ENCODE peak calls at places on chromosomes 12 and 14, in eight cellular contexts. One of them, this sample, is unnamed. For H3K4me1, the result is how much of the 10 kb centered on the place peaks cover.

GRCh38 chr12:10031318-10031717 is 836 bp downstream of the CLEC9A start:
- DNase-seq in HepG2: no peak
- DNase-seq in esophagus squamous epithelium: no peak
- DNase-seq in CD8-positive, alpha-beta memory T cell: no peak
- DNase-seq in A549: peak
- DNase-seq in psoas muscle: no peak
- DNase-seq in aorta: no peak
- DNase-seq in ovary: no peak
- DNase-seq in this sample: no peak

GRCh38 chr12:63862187-63863107 is 17.9 kb downstream of the SRGAP1 start:
- DNase-seq in psoas muscle: no peak
- DNase-seq in HepG2: peak
- DNase-seq in esophagus squamous epithelium: no peak
- DNase-seq in aorta: no peak
- DNase-seq in ovary: no peak
- DNase-seq in CD8-positive, alpha-beta memory T cell: no peak
- DNase-seq in A549: peak
- DNase-seq in this sample: no peak

GRCh38 chr12:102407776-102408486 is 72.4 kb downstream of the IGF1 start:
- DNase-seq in ovary: no peak
- DNase-seq in esophagus squamous epithelium: no peak
- DNase-seq in CD8-positive, alpha-beta memory T cell: no peak
- DNase-seq in aorta: no peak
- DNase-seq in A549: peak
- DNase-seq in HepG2: no peak
- DNase-seq in psoas muscle: peak
- DNase-seq in this sample: no peak

GRCh38 chr14:77707355-77707723 is 484 bp downstream of the ALKBH1 start:
- DNase-seq in aorta: no peak
- DNase-seq in HepG2: peak
- DNase-seq in psoas muscle: no peak
- DNase-seq in esophagus squamous epithelium: no peak
- DNase-seq in ovary: no peak
- DNase-seq in A549: peak
- DNase-seq in CD8-positive, alpha-beta memory T cell: peak
- DNase-seq in this sample: peak

GRCh38 chr12:65953621-65954020 is 129.3 kb downstream of the HMGA2 start:
- DNase-seq in esophagus squamous epithelium: no peak
- DNase-seq in aorta: no peak
- DNase-seq in HepG2: no peak
- DNase-seq in ovary: no peak
- DNase-seq in psoas muscle: no peak
- DNase-seq in CD8-positive, alpha-beta memory T cell: no peak
- DNase-seq in A549: no peak
- DNase-seq in this sample: no peak

GRCh38 chr12:29771786-29772185 is 12.0 kb downstream of the TMTC1 start:
- DNase-seq in aorta: no peak
- DNase-seq in HepG2: no peak
- DNase-seq in CD8-positive, alpha-beta memory T cell: no peak
- DNase-seq in ovary: no peak
- DNase-seq in psoas muscle: no peak
- DNase-seq in esophagus squamous epithelium: no peak
- DNase-seq in A549: no peak
- DNase-seq in this sample: no peak

GRCh38 chr12:54000774-54001114 is 783 bp downstream of the HOXC9 start:
- DNase-seq in esophagus squamous epithelium: no peak
- DNase-seq in ovary: no peak
- DNase-seq in CD8-positive, alpha-beta memory T cell: no peak
- DNase-seq in A549: no peak
- DNase-seq in HepG2: no peak
- DNase-seq in aorta: no peak
- DNase-seq in psoas muscle: no peak
- DNase-seq in this sample: no peak

GRCh38 chr12:23600936-23601335 is 348.5 kb downstream of the SOX5 start:
- DNase-seq in CD8-positive, alpha-beta memory T cell: no peak
- DNase-seq in aorta: no peak
- DNase-seq in A549: no peak
- DNase-seq in HepG2: no peak
- DNase-seq in ovary: no peak
- DNase-seq in esophagus squamous epithelium: no peak
- DNase-seq in psoas muscle: no peak
- DNase-seq in this sample: no peak

GRCh38 chr12:111122458-111122878 is 202.1 kb upstream of the MYL2 start:
- DNase-seq in A549: no peak
- DNase-seq in aorta: no peak
- DNase-seq in esophagus squamous epithelium: no peak
- DNase-seq in HepG2: no peak
- DNase-seq in CD8-positive, alpha-beta memory T cell: no peak
- DNase-seq in psoas muscle: no peak
- DNase-seq in ovary: no peak
- DNase-seq in this sample: no peak

GRCh38 chr12:21526721-21527345 is 737 bp downstream of the SPX start:
- DNase-seq in HepG2: no peak
- DNase-seq in esophagus squamous epithelium: no peak
- DNase-seq in CD8-positive, alpha-beta memory T cell: no peak
- DNase-seq in aorta: no peak
- DNase-seq in A549: no peak
- DNase-seq in ovary: no peak
- DNase-seq in psoas muscle: no peak
- DNase-seq in this sample: no peak

GRCh38 chr12:59087077-59087673 is 166.9 kb upstream of the LRIG3 start:
- DNase-seq in HepG2: no peak
- DNase-seq in psoas muscle: no peak
- DNase-seq in CD8-positive, alpha-beta memory T cell: no peak
- DNase-seq in aorta: no peak
- DNase-seq in ovary: no peak
- DNase-seq in esophagus squamous epithelium: no peak
- DNase-seq in A549: no peak
- DNase-seq in this sample: no peak

GRCh38 chr12:104464899-104465298 is 8.2 kb downstream of the CHST11 start:
- DNase-seq in aorta: no peak
- DNase-seq in HepG2: no peak
- DNase-seq in psoas muscle: no peak
- DNase-seq in CD8-positive, alpha-beta memory T cell: no peak
- DNase-seq in ovary: no peak
- DNase-seq in esophagus squamous epithelium: no peak
- DNase-seq in A549: no peak
- DNase-seq in this sample: no peak

GRCh38 chr14:89721991-89722390 is 232.5 kb downstream of the EFCAB11 start:
- DNase-seq in HepG2: no peak
- DNase-seq in esophagus squamous epithelium: no peak
- DNase-seq in CD8-positive, alpha-beta memory T cell: no peak
- DNase-seq in aorta: no peak
- DNase-seq in ovary: no peak
- DNase-seq in A549: peak
- DNase-seq in psoas muscle: no peak
- DNase-seq in this sample: no peak

GRCh38 chr12:57047981-57048380 is 1.9 kb downstream of the MYO1A start:
- DNase-seq in A549: no peak
- DNase-seq in aorta: no peak
- DNase-seq in esophagus squamous epithelium: no peak
- DNase-seq in ovary: no peak
- DNase-seq in HepG2: no peak
- DNase-seq in psoas muscle: no peak
- DNase-seq in CD8-positive, alpha-beta memory T cell: no peak
- DNase-seq in this sample: no peak

GRCh38 chr12:66240106-66240820 is 51.2 kb downstream of the IRAK3 start:
- DNase-seq in aorta: no peak
- DNase-seq in ovary: no peak
- DNase-seq in psoas muscle: no peak
- DNase-seq in esophagus squamous epithelium: no peak
- DNase-seq in A549: no peak
- DNase-seq in HepG2: no peak
- DNase-seq in CD8-positive, alpha-beta memory T cell: no peak
- DNase-seq in this sample: no peak

GRCh38 chr14:61812347-61813100 is 50.3 kb downstream of the SNAPC1 start:
- DNase-seq in HepG2: no peak
- DNase-seq in aorta: no peak
- DNase-seq in CD8-positive, alpha-beta memory T cell: no peak
- DNase-seq in ovary: no peak
- DNase-seq in A549: no peak
- DNase-seq in esophagus squamous epithelium: no peak
- DNase-seq in psoas muscle: peak
- DNase-seq in this sample: no peak

GRCh38 chr14:65200454-65200853 is 98.1 kb upstream of the MAX start:
- DNase-seq in CD8-positive, alpha-beta memory T cell: no peak
- DNase-seq in psoas muscle: no peak
- DNase-seq in aorta: no peak
- DNase-seq in esophagus squamous epithelium: no peak
- DNase-seq in HepG2: no peak
- DNase-seq in A549: no peak
- DNase-seq in ovary: no peak
- DNase-seq in this sample: no peak

GRCh38 chr14:91361236-91361811 is 56.3 kb downstream of the CCDC88C start:
- DNase-seq in CD8-positive, alpha-beta memory T cell: no peak
- DNase-seq in A549: no peak
- DNase-seq in HepG2: peak
- DNase-seq in esophagus squamous epithelium: no peak
- DNase-seq in aorta: no peak
- DNase-seq in ovary: no peak
- DNase-seq in psoas muscle: no peak
- DNase-seq in this sample: no peak

GRCh38 chr12:54195736-54196347 is 7.1 kb upstream of the SMUG1 start:
- DNase-seq in aorta: no peak
- DNase-seq in HepG2: no peak
- DNase-seq in esophagus squamous epithelium: no peak
- DNase-seq in CD8-positive, alpha-beta memory T cell: no peak
- DNase-seq in psoas muscle: no peak
- DNase-seq in ovary: no peak
- DNase-seq in A549: no peak
- DNase-seq in this sample: no peak

GRCh38 chr12:106903241-106903950 is 52.3 kb upstream of the TMEM263 start:
- DNase-seq in psoas muscle: peak
- DNase-seq in CD8-positive, alpha-beta memory T cell: peak
- DNase-seq in esophagus squamous epithelium: no peak
- DNase-seq in aorta: peak
- DNase-seq in HepG2: peak
- DNase-seq in A549: peak
- DNase-seq in ovary: peak
- DNase-seq in this sample: peak

GRCh38 chr12:42332301-42332894 is 6.4 kb downstream of the PPHLN1 start:
- DNase-seq in CD8-positive, alpha-beta memory T cell: peak
- DNase-seq in A549: peak
- DNase-seq in psoas muscle: no peak
- DNase-seq in aorta: no peak
- DNase-seq in ovary: no peak
- DNase-seq in HepG2: peak
- DNase-seq in esophagus squamous epithelium: no peak
- DNase-seq in this sample: peak

GRCh38 chr12:124754949-124755800 is 108.5 kb downstream of the SCARB1 start:
- DNase-seq in aorta: peak
- DNase-seq in ovary: peak
- DNase-seq in esophagus squamous epithelium: no peak
- DNase-seq in A549: no peak
- DNase-seq in HepG2: no peak
- DNase-seq in psoas muscle: peak
- DNase-seq in CD8-positive, alpha-beta memory T cell: peak
- DNase-seq in this sample: peak

GRCh38 chr14:95340201-95340697 is 20.5 kb upstream of the CLMN start:
- DNase-seq in A549: peak
- DNase-seq in aorta: no peak
- DNase-seq in esophagus squamous epithelium: no peak
- DNase-seq in ovary: no peak
- DNase-seq in CD8-positive, alpha-beta memory T cell: no peak
- DNase-seq in HepG2: peak
- DNase-seq in psoas muscle: no peak
- DNase-seq in this sample: no peak

GRCh38 chr12:77133566-77133965 is 68.2 kb upstream of the E2F7 start:
- DNase-seq in psoas muscle: no peak
- DNase-seq in CD8-positive, alpha-beta memory T cell: no peak
- DNase-seq in A549: peak
- DNase-seq in esophagus squamous epithelium: no peak
- DNase-seq in HepG2: peak
- DNase-seq in ovary: peak
- DNase-seq in aorta: no peak
- DNase-seq in this sample: no peak

GRCh38 chr14:71139058-71139946 is 232.0 kb downstream of the PCNX1 start:
- DNase-seq in A549: peak
- DNase-seq in esophagus squamous epithelium: no peak
- DNase-seq in ovary: peak
- DNase-seq in CD8-positive, alpha-beta memory T cell: peak
- DNase-seq in aorta: peak
- DNase-seq in psoas muscle: peak
- DNase-seq in HepG2: peak
- DNase-seq in this sample: peak
- H3K27ac ChIP-seq in A549: no peak
- H3K27ac ChIP-seq in esophagus squamous epithelium: no peak
- H3K27ac ChIP-seq in ovary: no peak
- H3K27ac ChIP-seq in CD8-positive, alpha-beta memory T cell: no peak
- H3K27ac ChIP-seq in aorta: no peak
- H3K27ac ChIP-seq in psoas muscle: no peak
- H3K27ac ChIP-seq in HepG2: no peak
- H3K27ac ChIP-seq in this sample: no peak

DNA sequence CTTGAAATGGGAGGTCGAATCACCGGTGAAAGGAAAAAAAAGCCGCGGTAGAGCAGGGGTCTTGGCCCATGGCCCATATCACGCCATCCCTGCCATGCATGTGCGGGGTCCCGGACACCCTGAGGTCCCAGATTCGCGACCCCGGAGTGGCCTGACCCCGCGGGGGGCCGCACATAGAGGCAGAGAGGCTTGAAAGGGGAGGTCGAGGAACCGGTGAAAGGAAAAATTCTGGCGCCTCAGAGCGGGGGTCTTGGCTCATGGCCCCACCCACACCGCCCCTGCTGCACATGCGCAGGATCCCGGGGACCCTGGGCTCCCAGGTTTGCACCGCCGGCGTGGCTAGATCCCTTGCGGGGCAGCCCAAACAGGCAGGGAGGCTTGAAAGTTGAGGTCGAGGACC is 319.8 kb downstream of the ALG10 start:
- DNase-seq in esophagus squamous epithelium: no peak
- DNase-seq in A549: no peak
- DNase-seq in psoas muscle: no peak
- DNase-seq in CD8-positive, alpha-beta memory T cell: no peak
- DNase-seq in aorta: no peak
- DNase-seq in HepG2: no peak
- DNase-seq in ovary: no peak
- DNase-seq in this sample: no peak
- H3K4me3 ChIP-seq in esophagus squamous epithelium: no peak
- H3K4me3 ChIP-seq in A549: peak
- H3K4me3 ChIP-seq in psoas muscle: no peak
- H3K4me3 ChIP-seq in CD8-positive, alpha-beta memory T cell: no peak
- H3K4me3 ChIP-seq in aorta: no peak
- H3K4me3 ChIP-seq in HepG2: no peak
- H3K4me3 ChIP-seq in ovary: no peak
- H3K4me3 ChIP-seq in this sample: no peak

GRCh38 chr12:46237381-46238045 is 31.3 kb downstream of the SLC38A1 start:
- DNase-seq in aorta: no peak
- DNase-seq in esophagus squamous epithelium: no peak
- DNase-seq in psoas muscle: no peak
- DNase-seq in ovary: no peak
- DNase-seq in CD8-positive, alpha-beta memory T cell: no peak
- DNase-seq in A549: no peak
- DNase-seq in HepG2: no peak
- DNase-seq in this sample: no peak
- H3K4me1 ChIP-seq in aorta: under half
- H3K4me1 ChIP-seq in esophagus squamous epithelium: under half
- H3K4me1 ChIP-seq in psoas muscle: under half
- H3K4me1 ChIP-seq in ovary: under half
- H3K4me1 ChIP-seq in CD8-positive, alpha-beta memory T cell: under half
- H3K4me1 ChIP-seq in A549: under half
- H3K4me1 ChIP-seq in HepG2: under half
- H3K4me1 ChIP-seq in this sample: under half

GRCh38 chr14:105856676-105857222 is 330.4 kb downstream of the TMEM121 start:
- DNase-seq in HepG2: no peak
- DNase-seq in CD8-positive, alpha-beta memory T cell: no peak
- DNase-seq in aorta: no peak
- DNase-seq in A549: no peak
- DNase-seq in ovary: peak
- DNase-seq in esophagus squamous epithelium: no peak
- DNase-seq in psoas muscle: no peak
- DNase-seq in this sample: no peak
- H3K27ac ChIP-seq in HepG2: no peak
- H3K27ac ChIP-seq in CD8-positive, alpha-beta memory T cell: no peak
- H3K27ac ChIP-seq in aorta: no peak
- H3K27ac ChIP-seq in A549: no peak
- H3K27ac ChIP-seq in ovary: no peak
- H3K27ac ChIP-seq in esophagus squamous epithelium: no peak
- H3K27ac ChIP-seq in psoas muscle: no peak
- H3K27ac ChIP-seq in this sample: no peak